ENCODE peak calls at places on chromosomes 16 and 17, in four cellular contexts. T, M, B and E are unnamed samples.

GRCh38 chr17:65131946-65132345 is 5.2 kb upstream of the RGS9 start:
- DNase-seq in T (no peak), B (peak; percentile 38), M (peak; percentile 87), E (no peak)

GRCh38 chr16:841455-842060 is 41.0 kb upstream of the GNG13 start:
- DNase-seq in M (no peak), B (no peak), T (no peak), E (no peak)

GRCh38 chr17:39239640-39240314 is 14.0 kb upstream of the STAC2 start:
- DNase-seq in B (no peak), T (no peak), M (no peak), E (peak; percentile 76)

GRCh38 chr16:86573215-86573614 is 5.1 kb upstream of the FOXL1 start:
- DNase-seq in M (peak; percentile 78), B (no peak), T (no peak), E (no peak)

GRCh38 chr16:46970089-46970488 is 3.4 kb downstream of the DNAJA2 start:
- DNase-seq in B (no peak), M (no peak), T (no peak), E (no peak)

GRCh38 chr16:17803625-17804410 is 333.1 kb upstream of the XYLT1 start:
- DNase-seq in T (no peak), M (peak; percentile 78), B (peak; percentile 66), E (no peak)

GRCh38 chr16:74322301-74322710 is 25.7 kb downstream of the PSMD7 start:
- DNase-seq in T (no peak), B (no peak), M (no peak), E (no peak)

GRCh38 chr16:47643610-47644009 is 182.5 kb downstream of the PHKB start:
- DNase-seq in T (no peak), M (peak; percentile 2), B (no peak), E (no peak)

GRCh38 chr16:50555892-50556673 is 7.9 kb downstream of the NKD1 start:
- DNase-seq in M (no peak), T (no peak), B (peak; percentile 9), E (no peak)

GRCh38 chr17:74873874-74874614 is 1.2 kb upstream of the FDXR start:
- DNase-seq in B (no peak), T (peak; percentile 3), M (peak; percentile 36), E (no peak)

GRCh38 chr17:31571124-31571892 is 179.8 kb downstream of the RAB11FIP4 start:
- DNase-seq in T (no peak), M (peak; percentile 91), B (peak; percentile 29), E (no peak)

GRCh38 chr17:14299261-14300093 is 1.4 kb upstream of the HS3ST3B1 start:
- DNase-seq in M (peak; percentile 68), B (no peak), T (peak; percentile 28), E (peak; percentile 78)

GRCh38 chr16:3716831-3717234 is 491 bp downstream of the TRAP1 start:
- DNase-seq in B (peak; percentile 19), M (peak; percentile 38), T (no peak), E (no peak)

GRCh38 chr17:58086953-58087352 is 3.7 kb downstream of the DYNLL2 start:
- DNase-seq in B (no peak), T (no peak), M (no peak), E (no peak)

GRCh38 chr17:28497931-28498330 is 8.2 kb upstream of the FOXN1 start:
- DNase-seq in B (peak; percentile 16), M (no peak), T (peak; percentile 46), E (no peak)

GRCh38 chr17:1629647-1630310 is 1.1 kb upstream of the SLC43A2 start:
- DNase-seq in B (peak; percentile 39), M (peak; percentile 46), T (peak; percentile 3), E (peak; percentile 40)

GRCh38 chr16:30741461-30741914 is 6.7 kb upstream of the PHKG2 start:
- DNase-seq in M (peak; percentile 92), T (no peak), B (peak; percentile 100), E (no peak)

GRCh38 chr16:21326459-21326858 is 48.4 kb upstream of the CRYM start:
- DNase-seq in T (no peak), B (no peak), M (no peak), E (no peak)

GRCh38 chr16:86059253-86060171 is 160.6 kb downstream of the IRF8 start:
- DNase-seq in T (no peak), M (no peak), B (no peak), E (peak; percentile 45)

GRCh38 chr16:1871974-1872635 is at the start of gene MEIOB:
- DNase-seq in M (peak; percentile 10), T (no peak), B (no peak), E (peak; percentile 70)

GRCh38 chr17:65723356-65723928 is 162.0 kb upstream of the AXIN2 start:
- DNase-seq in M (peak; percentile 3), B (no peak), T (no peak), E (no peak)

GRCh38 chr16:67216612-67217490 is 10.1 kb upstream of the TMEM208 start:
- DNase-seq in B (no peak), T (no peak), M (no peak), E (no peak)

GRCh38 chr17:31788956-31789355 is 70.1 kb downstream of the COPRS start:
- DNase-seq in B (no peak), M (peak; percentile 71), T (no peak), E (no peak)